ENCODE peak calls at places on chromosomes 2 and 18, in four cellular contexts. M is uterus, H is upper lobe of right lung, Z is GM04504. W is an unnamed sample.

GRCh38 chr2:67393237-67393636 is 3.9 kb upstream of the ETAA1 start:
- DNase-seq in M (no peak), Z (no peak), H (no peak), W (no peak)

GRCh38 chr2:23828256-23828980 is 98.5 kb downstream of the ATAD2B start:
- DNase-seq in M (no peak), Z (no peak), H (no peak), W (no peak)

GRCh38 chr18:7926526-7926925 is 359.4 kb downstream of the PTPRM start:
- DNase-seq in H (no peak), M (no peak), Z (no peak), W (no peak)

GRCh38 chr18:55338955-55339662 is 248.9 kb downstream of the TCF4 start:
- DNase-seq in M (no peak), H (no peak), Z (no peak), W (no peak)

GRCh38 chr2:15673919-15674636 is 82.4 kb downstream of the DDX1 start:
- DNase-seq in Z (no peak), M (no peak), H (no peak), W (no peak)

GRCh38 chr2:240909216-240909974 is 3.3 kb downstream of the CROCC2 start:
- DNase-seq in H (no peak), M (no peak), Z (no peak), W (no peak)

GRCh38 chr18:35076556-35076955 is 35.3 kb downstream of the MAPRE2 start:
- DNase-seq in H (no peak), Z (no peak), M (no peak), W (no peak)

GRCh38 chr2:187215576-187216240 is 232.3 kb downstream of the CALCRL start:
- DNase-seq in H (no peak), Z (peak), M (no peak), W (no peak)

GRCh38 chr2:65214361-65214760 is 13.3 kb upstream of the ACTR2 start:
- DNase-seq in H (no peak), Z (no peak), M (no peak), W (no peak)

GRCh38 chr18:58911766-58912165 is 47.1 kb downstream of the ZNF532 start:
- DNase-seq in M (no peak), Z (no peak), H (no peak), W (no peak)

GRCh38 chr2:140624188-140624587 is 1506.6 kb downstream of the LRP1B start:
- DNase-seq in Z (no peak), M (no peak), H (no peak), W (no peak)

GRCh38 chr2:195612515-195613495 is 44.2 kb upstream of the SLC39A10 start:
- DNase-seq in M (no peak), Z (no peak), H (no peak), W (no peak)

GRCh38 chr2:119734051-119734450 is 25.7 kb upstream of the PTPN4 start:
- DNase-seq in H (no peak), M (no peak), Z (no peak), W (no peak)